ENCODE peak calls at places on chromosomes 12 and 14, in five cellular contexts. K is NCI-H2227 treated with DMSO at 0.1 percent for 48 hours, Z is NCI-H2081, A is iris pigment epithelial cell, W is activated T-helper 1 cell treated with Interleukin-2 at 50 U/mL for 16 hours. I is an unnamed sample.

GRCh38 chr12:122963928-122964240 is 2.4 kb downstream of the ABCB9 start:
- DNase-seq in K (no peak), Z (peak; percentile 55), A (no peak), W (no peak), I (no peak)

GRCh38 chr12:109888179-109889020 is 8.1 kb upstream of the GLTP start:
- DNase-seq in K (no peak), Z (no peak), A (peak; percentile 96), W (no peak), I (no peak)

GRCh38 chr14:22641851-22642250 is 2.3 kb downstream of the OR6J1 start:
- DNase-seq in K (no peak), Z (no peak), A (no peak), W (no peak), I (no peak)

GRCh38 chr12:31353730-31354708 is 28.1 kb upstream of the SINHCAF start:
- DNase-seq in K (peak; percentile 34), Z (peak; percentile 63), A (peak; percentile 4), W (no peak), I (no peak)

GRCh38 chr12:54371328-54372112 is 7.2 kb upstream of the GPR84 start:
- DNase-seq in K (no peak), Z (peak; percentile 87), A (no peak), W (no peak), I (peak; percentile 75)

GRCh38 chr12:96501139-96501741 is 11.9 kb downstream of the CFAP54 start:
- DNase-seq in K (no peak), Z (peak; percentile 3), A (peak; percentile 85), W (peak; percentile 27), I (peak; percentile 57)

GRCh38 chr14:66643344-66643743 is 135.4 kb downstream of the GPHN start:
- DNase-seq in K (no peak), Z (no peak), A (peak; percentile 13), W (no peak), I (no peak)

GRCh38 chr14:72523397-72524157 is 370.3 kb downstream of the DPF3 start:
- DNase-seq in K (no peak), Z (no peak), A (peak; percentile 40), W (no peak), I (no peak)

GRCh38 chr14:81625343-81625742 is 91.7 kb upstream of the SEL1L start:
- DNase-seq in K (peak; percentile 55), Z (peak; percentile 11), A (peak; percentile 21), W (no peak), I (no peak)

GRCh38 chr14:38342803-38343202 is 86.9 kb upstream of the CLEC14A start:
- DNase-seq in K (no peak), Z (no peak), A (peak; percentile 83), W (no peak), I (no peak)

GRCh38 chr14:26984318-26985177 is 386.7 kb upstream of the NOVA1 start:
- DNase-seq in K (peak; percentile 69), Z (peak; percentile 70), A (peak; percentile 60), W (no peak), I (peak; percentile 59)

GRCh38 chr14:63224196-63224595 is 20.0 kb downstream of the RHOJ start:
- DNase-seq in K (peak; percentile 53), Z (peak; percentile 6), A (peak; percentile 50), W (no peak), I (no peak)

GRCh38 chr12:21500786-21501257 is 613 bp downstream of the RECQL start:
- DNase-seq in K (no peak), Z (no peak), A (no peak), W (no peak), I (no peak)

GRCh38 chr12:29762637-29763300 is 21.0 kb downstream of the TMTC1 start:
- DNase-seq in K (no peak), Z (no peak), A (no peak), W (no peak), I (peak; percentile 56)

GRCh38 chr12:57720606-57721595 is 17.6 kb downstream of the AGAP2 start:
- DNase-seq in K (no peak), Z (no peak), A (no peak), W (no peak), I (no peak)

GRCh38 chr12:79555006-79555925 is 135.5 kb downstream of the PAWR start:
- DNase-seq in K (peak; percentile 11), Z (peak; percentile 26), A (peak; percentile 79), W (no peak), I (no peak)

GRCh38 chr14:41505491-41505890 is 101.2 kb upstream of the LRFN5 start:
- DNase-seq in K (no peak), Z (no peak), A (peak; percentile 4), W (no peak), I (no peak)

GRCh38 chr14:100914597-100915021 is 11.1 kb upstream of the RTL1 start:
- DNase-seq in K (no peak), Z (no peak), A (peak; percentile 45), W (no peak), I (no peak)

GRCh38 chr14:99517643-99518381 is 36.6 kb downstream of the CCNK start:
- DNase-seq in K (no peak), Z (no peak), A (no peak), W (no peak), I (peak; percentile 40)

GRCh38 chr12:46135750-46136149 is 133.1 kb downstream of the SLC38A1 start:
- DNase-seq in K (no peak), Z (no peak), A (no peak), W (no peak), I (no peak)

GRCh38 chr14:37708481-37708880 is 113.1 kb downstream of the TTC6 start:
- DNase-seq in K (no peak), Z (no peak), A (peak; percentile 82), W (no peak), I (no peak)

GRCh38 chr12:123145211-123145610 is 5.7 kb downstream of the PITPNM2 start:
- DNase-seq in K (no peak), Z (no peak), A (no peak), W (no peak), I (no peak)

GRCh38 chr12:40168868-40169267 is 55.9 kb upstream of the LRRK2 start:
- DNase-seq in K (no peak), Z (no peak), A (no peak), W (no peak), I (no peak)

GRCh38 chr12:4978737-4979136 is 64.9 kb upstream of the KCNA5 start:
- DNase-seq in K (no peak), Z (peak; percentile 18), A (no peak), W (no peak), I (no peak)

GRCh38 chr12:20527396-20528154 is 159.2 kb downstream of the PDE3A start:
- DNase-seq in K (no peak), Z (no peak), A (peak; percentile 94), W (no peak), I (no peak)

GRCh38 chr14:50961606-50962259 is 17.4 kb upstream of the PYGL start:
- DNase-seq in K (no peak), Z (no peak), A (peak; percentile 91), W (no peak), I (no peak)

GRCh38 chr14:73491256-73491976 is 683 bp downstream of the RIOX1 start:
- DNase-seq in K (peak; percentile 50), Z (peak; percentile 35), A (peak; percentile 89), W (peak; percentile 50), I (peak; percentile 56)

GRCh38 chr12:10851243-10851858 is 2.1 kb upstream of the PRR4 start:
- DNase-seq in K (no peak), Z (no peak), A (no peak), W (no peak), I (no peak)

GRCh38 chr14:58401587-58401986 is 5.9 kb downstream of the TOMM20L start:
- DNase-seq in K (no peak), Z (no peak), A (no peak), W (no peak), I (no peak)

GRCh38 chr12:104687823-104688573 is 231.2 kb downstream of the CHST11 start:
- DNase-seq in K (no peak), Z (no peak), A (no peak), W (peak; percentile 10), I (no peak)

GRCh38 chr12:48000878-48001321 is 3.4 kb downstream of the COL2A1 start:
- DNase-seq in K (peak; percentile 49), Z (no peak), A (peak; percentile 67), W (no peak), I (no peak)

GRCh38 chr14:106848330-106849121 is 1322.1 kb downstream of the TMEM121 start:
- DNase-seq in K (no peak), Z (no peak), A (no peak), W (no peak), I (no peak)

GRCh38 chr12:11795192-11795909 is 145.9 kb downstream of the ETV6 start:
- DNase-seq in K (no peak), Z (no peak), A (no peak), W (no peak), I (no peak)

GRCh38 chr12:87270894-87271293 is 758.3 kb downstream of the C12orf50 start:
- DNase-seq in K (no peak), Z (no peak), A (peak; percentile 92), W (no peak), I (no peak)

GRCh38 chr14:90454041-90455000 is 57.5 kb downstream of the CALM1 start:
- DNase-seq in K (no peak), Z (peak; percentile 26), A (peak; percentile 87), W (no peak), I (no peak)

GRCh38 chr12:51678086-51678724 is 87.2 kb downstream of the SCN8A start:
- DNase-seq in K (peak; percentile 74), Z (peak; percentile 35), A (peak; percentile 67), W (no peak), I (no peak)

GRCh38 chr12:13652105-13652504 is 329.3 kb downstream of the GRIN2B start:
- DNase-seq in K (no peak), Z (no peak), A (no peak), W (no peak), I (no peak)

GRCh38 chr12:57517187-57517586 is 3.1 kb downstream of the DDIT3 start:
- DNase-seq in K (no peak), Z (no peak), A (peak; percentile 21), W (no peak), I (no peak)

GRCh38 chr14:57391609-57392195 is 1.3 kb downstream of the NAA30 start:
- DNase-seq in K (no peak), Z (no peak), A (no peak), W (no peak), I (no peak)

GRCh38 chr12:6608592-6609311 is 1.6 kb upstream of the CHD4 start:
- DNase-seq in K (no peak), Z (no peak), A (no peak), W (no peak), I (no peak)

I was measured in ureter.